ENCODE peak calls at places on chromosome 1, in seven cellular contexts. One of them, this sample, is unnamed.

GRCh38 chr1:161885013-161885412 is 118.9 kb downstream of the ATF6 start:
- DNase-seq in NCI-H1930: no peak
- DNase-seq in T-helper 2 cell: no peak
- DNase-seq in NCI-H2029: no peak
- DNase-seq in CD4-positive, CD25-positive, alpha-beta regulatory T cell: no peak
- DNase-seq in thoracic aorta: no peak
- DNase-seq in activated CD8-positive, alpha-beta memory T cell treated with anti-CD3 and anti-CD28 coated beads, Interleukin-2, amount 50 U/mL, for 48 hours: no peak
- DNase-seq in this sample: no peak

GRCh38 chr1:11690669-11691301 is 725 bp upstream of the DRAXIN start:
- DNase-seq in NCI-H1930: peak
- DNase-seq in T-helper 2 cell: no peak
- DNase-seq in NCI-H2029: peak
- DNase-seq in CD4-positive, CD25-positive, alpha-beta regulatory T cell: no peak
- DNase-seq in thoracic aorta: no peak
- DNase-seq in activated CD8-positive, alpha-beta memory T cell treated with anti-CD3 and anti-CD28 coated beads, Interleukin-2, amount 50 U/mL, for 48 hours: no peak
- DNase-seq in this sample: no peak

GRCh38 chr1:12549460-12550349 is 68.3 kb downstream of the DHRS3 start:
- DNase-seq in NCI-H1930: no peak
- DNase-seq in T-helper 2 cell: no peak
- DNase-seq in NCI-H2029: peak
- DNase-seq in CD4-positive, CD25-positive, alpha-beta regulatory T cell: peak
- DNase-seq in thoracic aorta: no peak
- DNase-seq in activated CD8-positive, alpha-beta memory T cell treated with anti-CD3 and anti-CD28 coated beads, Interleukin-2, amount 50 U/mL, for 48 hours: no peak
- DNase-seq in this sample: no peak

GRCh38 chr1:204829133-204829532 is 41.5 kb upstream of the NFASC start:
- DNase-seq in NCI-H1930: no peak
- DNase-seq in T-helper 2 cell: no peak
- DNase-seq in NCI-H2029: no peak
- DNase-seq in CD4-positive, CD25-positive, alpha-beta regulatory T cell: no peak
- DNase-seq in thoracic aorta: no peak
- DNase-seq in activated CD8-positive, alpha-beta memory T cell treated with anti-CD3 and anti-CD28 coated beads, Interleukin-2, amount 50 U/mL, for 48 hours: no peak
- DNase-seq in this sample: no peak

GRCh38 chr1:25194054-25194453 is 38.2 kb downstream of the SYF2 start:
- DNase-seq in NCI-H1930: no peak
- DNase-seq in T-helper 2 cell: no peak
- DNase-seq in NCI-H2029: no peak
- DNase-seq in CD4-positive, CD25-positive, alpha-beta regulatory T cell: no peak
- DNase-seq in thoracic aorta: no peak
- DNase-seq in activated CD8-positive, alpha-beta memory T cell treated with anti-CD3 and anti-CD28 coated beads, Interleukin-2, amount 50 U/mL, for 48 hours: no peak
- DNase-seq in this sample: no peak

GRCh38 chr1:232192781-232193450 is 437.0 kb downstream of the SIPA1L2 start:
- DNase-seq in NCI-H1930: no peak
- DNase-seq in T-helper 2 cell: no peak
- DNase-seq in NCI-H2029: no peak
- DNase-seq in CD4-positive, CD25-positive, alpha-beta regulatory T cell: no peak
- DNase-seq in thoracic aorta: no peak
- DNase-seq in activated CD8-positive, alpha-beta memory T cell treated with anti-CD3 and anti-CD28 coated beads, Interleukin-2, amount 50 U/mL, for 48 hours: no peak
- DNase-seq in this sample: no peak

GRCh38 chr1:12601690-12602632 is 16.0 kb downstream of the DHRS3 start:
- DNase-seq in NCI-H1930: no peak
- DNase-seq in T-helper 2 cell: no peak
- DNase-seq in NCI-H2029: no peak
- DNase-seq in CD4-positive, CD25-positive, alpha-beta regulatory T cell: no peak
- DNase-seq in thoracic aorta: no peak
- DNase-seq in activated CD8-positive, alpha-beta memory T cell treated with anti-CD3 and anti-CD28 coated beads, Interleukin-2, amount 50 U/mL, for 48 hours: no peak
- DNase-seq in this sample: no peak

GRCh38 chr1:110634455-110635281 is 28.5 kb upstream of the KCNA2 start:
- DNase-seq in NCI-H1930: no peak
- DNase-seq in T-helper 2 cell: no peak
- DNase-seq in NCI-H2029: no peak
- DNase-seq in CD4-positive, CD25-positive, alpha-beta regulatory T cell: peak
- DNase-seq in thoracic aorta: peak
- DNase-seq in activated CD8-positive, alpha-beta memory T cell treated with anti-CD3 and anti-CD28 coated beads, Interleukin-2, amount 50 U/mL, for 48 hours: peak
- DNase-seq in this sample: peak

GRCh38 chr1:39295901-39296300 is 91.4 kb downstream of the MACF1 start:
- DNase-seq in NCI-H1930: no peak
- DNase-seq in T-helper 2 cell: no peak
- DNase-seq in NCI-H2029: no peak
- DNase-seq in CD4-positive, CD25-positive, alpha-beta regulatory T cell: no peak
- DNase-seq in thoracic aorta: no peak
- DNase-seq in activated CD8-positive, alpha-beta memory T cell treated with anti-CD3 and anti-CD28 coated beads, Interleukin-2, amount 50 U/mL, for 48 hours: no peak
- DNase-seq in this sample: no peak

GRCh38 chr1:22176258-22176657 is 33.4 kb upstream of the WNT4 start:
- DNase-seq in NCI-H1930: no peak
- DNase-seq in T-helper 2 cell: no peak
- DNase-seq in NCI-H2029: peak
- DNase-seq in CD4-positive, CD25-positive, alpha-beta regulatory T cell: peak
- DNase-seq in thoracic aorta: no peak
- DNase-seq in activated CD8-positive, alpha-beta memory T cell treated with anti-CD3 and anti-CD28 coated beads, Interleukin-2, amount 50 U/mL, for 48 hours: no peak
- DNase-seq in this sample: no peak

GRCh38 chr1:212101735-212102134 is 66.2 kb downstream of the DTL start:
- DNase-seq in NCI-H1930: no peak
- DNase-seq in T-helper 2 cell: no peak
- DNase-seq in NCI-H2029: no peak
- DNase-seq in CD4-positive, CD25-positive, alpha-beta regulatory T cell: no peak
- DNase-seq in thoracic aorta: no peak
- DNase-seq in activated CD8-positive, alpha-beta memory T cell treated with anti-CD3 and anti-CD28 coated beads, Interleukin-2, amount 50 U/mL, for 48 hours: no peak
- DNase-seq in this sample: no peak

This sample was measured in T-helper 17 cell.